ENCODE peak calls at places on chromosome 18, in six cellular contexts. U is tibial artery, S is HepG2, F is heart left ventricle, V is prostate gland, G is adrenal gland. T is an unnamed sample. For H3K4me1, the result is how much of the 10 kb centered on the place peaks cover.

GRCh38 chr18:6414118-6414722 is 491 bp downstream of the L3MBTL4 start:
- DNase-seq in S (peak), F (peak), G (peak), U (peak), V (peak), T (no peak)

GRCh38 chr18:32427084-32427933 is 43.4 kb downstream of the GAREM1 start:
- DNase-seq in G (no peak), S (peak), U (no peak), V (no peak), F (no peak), T (no peak)

GRCh38 chr18:702957-703659 is 9.3 kb downstream of the ENOSF1 start:
- DNase-seq in U (no peak), G (no peak), S (peak), V (no peak), F (no peak), T (no peak)

GRCh38 chr18:10530852-10531251 is 5.0 kb downstream of the NAPG start:
- DNase-seq in V (no peak), F (no peak), G (peak), S (no peak), U (no peak), T (no peak)

GRCh38 chr18:4319738-4320677 is 135.1 kb downstream of the DLGAP1 start:
- DNase-seq in F (no peak), V (no peak), U (no peak), S (no peak), G (no peak), T (no peak)

GRCh38 chr18:10391506-10391905 is 62.9 kb upstream of the APCDD1 start:
- DNase-seq in U (no peak), G (no peak), S (no peak), V (no peak), F (no peak), T (no peak)

GRCh38 chr18:23932385-23933067 is 82.0 kb upstream of the TTC39C start:
- DNase-seq in V (peak), G (peak), U (no peak), S (no peak), F (no peak), T (no peak)

GRCh38 chr18:23981369-23981768 is 33.2 kb upstream of the TTC39C start:
- DNase-seq in S (no peak), F (no peak), V (no peak), G (no peak), U (no peak), T (no peak)

GRCh38 chr18:45437399-45437798 is 177.9 kb upstream of the SLC14A2 start:
- DNase-seq in F (no peak), U (no peak), G (no peak), S (no peak), V (no peak), T (no peak)

GRCh38 chr18:54805571-54806334 is 22.5 kb upstream of the RAB27B start:
- DNase-seq in F (no peak), V (no peak), U (no peak), G (no peak), S (peak), T (no peak)

GRCh38 chr18:6069539-6069938 is 174.2 kb upstream of the TMEM200C start:
- DNase-seq in G (no peak), V (no peak), U (no peak), S (no peak), F (no peak), T (no peak)

GRCh38 chr18:47944972-47945843 is 14.7 kb upstream of the SMAD2 start:
- DNase-seq in V (no peak), U (no peak), G (peak), S (peak), F (no peak), T (no peak)

GRCh38 chr18:59459352-59460059 is 100.4 kb upstream of the LMAN1 start:
- DNase-seq in U (no peak), V (no peak), G (no peak), F (no peak), S (peak), T (no peak)

GRCh38 chr18:22200611-22201225 is 31.3 kb downstream of the GATA6 start:
- DNase-seq in G (no peak), F (no peak), S (no peak), U (no peak), V (no peak), T (no peak)

GRCh38 chr18:12053312-12053711 is 40.3 kb upstream of the ANKRD62 start:
- DNase-seq in G (no peak), V (no peak), U (no peak), F (no peak), S (no peak), T (no peak)

GRCh38 chr18:79903787-79904356 is 47.6 kb downstream of the SLC66A2 start:
- DNase-seq in G (no peak), U (peak), F (no peak), S (no peak), V (peak), T (no peak)

GRCh38 chr18:28766027-28766426 is 589.1 kb upstream of the CDH2 start:
- DNase-seq in S (no peak), F (no peak), V (no peak), G (no peak), U (no peak), T (no peak)

GRCh38 chr18:31225668-31226067 is 63.0 kb upstream of the DSC1 start:
- DNase-seq in U (no peak), G (no peak), S (peak), F (peak), V (no peak), T (no peak)

GRCh38 chr18:75530548-75531211 is 103.2 kb upstream of the SMIM21 start:
- DNase-seq in V (no peak), U (no peak), G (no peak), F (peak), S (no peak), T (no peak)

GRCh38 chr18:12409466-12409865 is 1.7 kb downstream of the PRELID3A start:
- DNase-seq in F (no peak), S (no peak), G (no peak), U (no peak), V (no peak), T (no peak)

GRCh38 chr18:68017385-68017784 is 500.9 kb upstream of the DSEL start:
- DNase-seq in S (no peak), G (no peak), U (no peak), F (no peak), V (no peak), T (no peak)

GRCh38 chr18:6628189-6628588 is 101.3 kb upstream of the ARHGAP28 start:
- DNase-seq in U (no peak), F (no peak), V (no peak), G (no peak), S (no peak), T (no peak)

GRCh38 chr18:9081940-9082339 is 20.6 kb upstream of the NDUFV2 start:
- DNase-seq in S (no peak), U (no peak), G (no peak), F (no peak), V (no peak), T (no peak)

GRCh38 chr18:29712785-29713184 is 1329.8 kb downstream of the DSC3 start:
- DNase-seq in V (no peak), U (no peak), S (no peak), F (no peak), G (no peak), T (no peak)

GRCh38 chr18:77101410-77102245 is 31.0 kb downstream of the MBP start:
- DNase-seq in S (no peak), V (no peak), F (peak), U (peak), G (peak), T (peak)

GRCh38 chr18:59623456-59624383 is 73.5 kb downstream of the CCBE1 start:
- DNase-seq in F (no peak), U (no peak), V (no peak), G (peak), S (no peak), T (no peak)

GRCh38 chr18:63508634-63509033 is 31.9 kb downstream of the SERPINB5 start:
- DNase-seq in G (no peak), U (no peak), V (no peak), F (no peak), S (no peak), T (no peak)

GRCh38 chr18:52311331-52311730 is 28.7 kb upstream of the DCC start:
- DNase-seq in S (no peak), F (no peak), U (no peak), G (no peak), V (no peak), T (no peak)

GRCh38 chr18:42742474-42742873 is 373.0 kb downstream of the RIT2 start:
- DNase-seq in V (no peak), U (no peak), F (no peak), G (no peak), S (no peak), T (no peak)

GRCh38 chr18:36449451-36449850 is 151.9 kb downstream of the FHOD3 start:
- DNase-seq in F (no peak), S (no peak), G (no peak), U (no peak), V (no peak), T (no peak)

GRCh38 chr18:7921938-7922587 is 354.9 kb downstream of the PTPRM start:
- DNase-seq in G (no peak), U (no peak), S (peak), F (no peak), V (no peak), T (no peak)

GRCh38 chr18:62523631-62524442 is 1.0 kb downstream of the ZCCHC2 start:
- DNase-seq in F (peak), S (no peak), U (peak), V (peak), G (peak), T (peak)

GRCh38 chr18:27674411-27674810 is 489.3 kb upstream of the CHST9 start:
- DNase-seq in V (no peak), S (no peak), F (no peak), U (no peak), G (no peak), T (no peak)

GRCh38 chr18:26454192-26454591 is 94.2 kb downstream of the KCTD1 start:
- DNase-seq in F (no peak), U (no peak), S (no peak), V (no peak), G (no peak), T (no peak)

GRCh38 chr18:26450989-26451682 is 97.2 kb downstream of the KCTD1 start:
- DNase-seq in G (no peak), S (no peak), U (no peak), F (no peak), V (no peak), T (no peak)

GRCh38 chr18:26443853-26444252 is 104.5 kb downstream of the KCTD1 start:
- DNase-seq in F (no peak), G (no peak), S (no peak), U (no peak), V (no peak), T (no peak)

GRCh38 chr18:26453370-26454030 is 94.9 kb downstream of the KCTD1 start:
- DNase-seq in S (no peak), F (no peak), G (no peak), V (no peak), U (no peak), T (no peak)

GRCh38 chr18:26448714-26449159 is 99.6 kb downstream of the KCTD1 start:
- DNase-seq in U (no peak), V (no peak), S (no peak), G (no peak), F (no peak), T (no peak)
- H3K4me3 ChIP-seq in U (no peak), V (no peak), S (no peak), G (no peak), F (no peak), T (no peak)

GRCh38 chr18:13574761-13575160 is 151.6 kb downstream of the FAM210A start:
- DNase-seq in S (no peak), U (no peak), G (no peak), V (no peak), F (no peak), T (no peak)

GRCh38 chr18:13576598-13576997 is 149.8 kb downstream of the FAM210A start:
- DNase-seq in U (no peak), G (no peak), F (no peak), S (no peak), V (no peak), T (no peak)

GRCh38 chr18:13578400-13578799 is 148.0 kb downstream of the FAM210A start:
- DNase-seq in F (no peak), U (no peak), S (no peak), G (no peak), V (no peak), T (no peak)

GRCh38 chr18:13579874-13580273 is 146.5 kb downstream of the FAM210A start:
- DNase-seq in S (no peak), U (no peak), F (no peak), G (no peak), V (no peak), T (no peak)

DNA sequence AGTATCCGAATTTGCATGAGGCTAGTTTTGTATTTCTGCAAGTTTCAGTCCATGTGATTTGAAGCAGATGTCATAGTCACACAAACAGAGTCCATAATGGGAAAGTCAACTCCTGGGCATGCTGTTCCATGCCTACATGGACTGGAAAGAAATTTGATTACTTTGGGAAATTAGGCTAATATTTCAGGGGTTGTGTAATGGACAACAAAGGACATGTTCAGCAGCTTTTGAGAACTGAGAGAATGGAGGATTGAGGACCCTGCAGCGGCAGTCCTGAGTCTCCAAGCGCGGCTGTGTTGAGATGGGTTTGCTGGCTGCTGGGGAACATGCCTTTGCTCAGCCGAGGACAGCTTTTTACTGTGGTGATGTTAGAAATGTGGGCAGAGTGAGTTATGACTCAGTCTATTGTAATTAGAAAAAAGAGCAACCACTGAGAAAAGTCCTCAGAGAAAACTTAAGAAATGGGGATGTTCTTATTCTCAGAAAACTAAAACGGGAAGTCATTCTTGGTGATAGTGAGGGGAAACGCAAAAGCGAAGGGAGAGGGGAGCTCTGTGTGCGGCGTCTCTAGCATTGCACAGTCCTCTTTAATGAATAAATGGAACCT is 149.2 kb downstream of the FAM210A start:
- DNase-seq in S (no peak), U (no peak), G (no peak), F (no peak), V (no peak), T (no peak)
- H3K27ac ChIP-seq in S (no peak), U (no peak), G (peak), F (peak), V (no peak), T (no peak)

GRCh38 chr18:57790316-57790715 is 12.8 kb downstream of the ATP8B1 start:
- DNase-seq in V (no peak), G (no peak), F (no peak), U (no peak), S (no peak), T (no peak)

GRCh38 chr18:57792741-57793629 is 10.1 kb downstream of the ATP8B1 start:
- DNase-seq in V (no peak), S (no peak), G (no peak), F (no peak), U (peak), T (no peak)

GRCh38 chr18:57791192-57791591 is 11.9 kb downstream of the ATP8B1 start:
- DNase-seq in F (no peak), V (no peak), S (no peak), G (peak), U (no peak), T (no peak)

GRCh38 chr18:57793630-57793986 is 9.5 kb downstream of the ATP8B1 start:
- DNase-seq in S (no peak), G (no peak), V (no peak), U (no peak), F (no peak), T (no peak)

DNA sequence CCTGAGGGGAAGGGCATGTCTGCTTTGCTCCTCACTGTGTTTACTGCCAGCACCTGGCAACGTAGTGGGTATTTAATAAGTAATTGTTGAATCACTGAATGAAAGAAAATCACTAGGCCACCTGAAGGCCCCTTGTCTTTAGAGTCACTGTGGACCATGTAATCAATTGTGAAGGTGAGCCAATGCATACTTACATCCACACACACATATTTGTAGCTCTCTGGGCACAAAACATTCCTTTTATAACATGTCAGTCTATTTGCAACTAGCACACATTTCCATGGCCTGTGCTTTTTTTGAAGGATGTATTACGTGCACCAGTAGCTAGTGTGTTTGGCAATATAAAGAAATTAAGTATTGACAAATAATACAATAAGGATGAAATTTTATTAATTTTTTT is 11.2 kb downstream of the ATP8B1 start:
- DNase-seq in F (no peak), U (no peak), V (no peak), G (peak), S (no peak), T (no peak)
- H3K4me1 ChIP-seq in F (half or more), U (half or more), V (under half), G (under half), S (half or more), T (under half)

DNA sequence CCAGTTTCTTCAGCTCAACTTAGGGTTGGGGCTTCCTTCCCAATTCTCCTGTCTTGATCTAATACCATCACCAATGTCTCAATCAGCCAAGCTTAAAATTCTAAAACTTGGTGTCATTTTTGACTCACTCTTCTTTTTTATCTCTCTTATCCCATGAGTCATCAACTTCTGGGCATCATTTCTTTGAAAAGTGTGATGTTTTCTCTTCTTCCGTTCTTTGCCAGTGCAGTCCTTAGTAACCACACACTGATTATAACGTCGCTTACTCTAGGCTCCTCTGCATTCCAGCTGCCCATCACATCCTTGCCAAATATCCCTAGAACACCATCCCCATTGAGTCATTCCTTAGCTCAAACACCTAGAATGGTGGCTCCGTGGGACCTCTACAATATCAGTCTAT is 27.4 kb upstream of the MRO start:
- DNase-seq in F (no peak), V (no peak), U (no peak), S (no peak), G (no peak), T (no peak)
- H3K4me3 ChIP-seq in F (no peak), V (no peak), U (no peak), S (no peak), G (no peak), T (no peak)

DNA sequence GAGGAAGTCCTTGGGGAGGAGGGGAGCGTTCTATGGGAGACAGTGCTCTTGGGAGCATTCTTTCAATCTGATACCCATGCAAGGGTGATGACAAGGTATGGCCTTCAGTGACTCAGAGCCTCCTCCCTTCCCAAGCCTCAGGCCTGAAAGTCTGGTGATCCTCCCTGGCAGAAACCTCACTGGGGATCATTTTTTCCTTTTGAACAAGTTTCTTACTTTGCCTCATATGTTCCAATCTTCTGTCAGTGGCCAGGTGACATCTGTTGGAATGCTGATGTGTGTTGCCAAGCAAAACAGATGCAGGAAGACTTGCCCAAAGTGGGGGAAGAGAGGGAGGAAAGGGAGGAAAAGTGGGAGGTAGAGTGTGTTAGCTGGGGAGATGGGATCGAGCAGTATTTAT is 224.8 kb downstream of the NEDD4L start:
- DNase-seq in F (no peak), U (no peak), S (no peak), V (no peak), G (peak), T (no peak)
- H3K27ac ChIP-seq in F (no peak), U (no peak), S (no peak), V (peak), G (peak), T (no peak)

T was measured in effector memory CD4-positive, alpha-beta T cell.